ENCODE peak calls at places on chromosome 2, in four cellular contexts. G, U, Y and J are unnamed samples.

GRCh38 chr2:67436221-67436620 is 39.1 kb downstream of the ETAA1 start:
- DNase-seq in Y (peak), G (no peak), U (no peak), J (no peak)

GRCh38 chr2:120432293-120432975 is 86.5 kb downstream of the INHBB start:
- DNase-seq in U (no peak), G (no peak), Y (no peak), J (no peak)

GRCh38 chr2:54459037-54459441 is 2.9 kb downstream of the SPTBN1 start:
- DNase-seq in U (peak), G (no peak), Y (peak), J (no peak)

GRCh38 chr2:236857781-236858180 is 227.9 kb upstream of the COPS8 start:
- DNase-seq in Y (no peak), G (no peak), U (no peak), J (no peak)

GRCh38 chr2:72888438-72889202 is 1.4 kb downstream of the SPR start:
- DNase-seq in Y (no peak), G (no peak), U (no peak), J (no peak)

GRCh38 chr2:31137211-31138036 is 816 bp downstream of the GALNT14 start:
- DNase-seq in U (peak), G (no peak), Y (no peak), J (no peak)

GRCh38 chr2:155982111-155982510 is 350.4 kb downstream of the NR4A2 start:
- DNase-seq in G (no peak), U (no peak), Y (no peak), J (no peak)

GRCh38 chr2:145114726-145115125 is 594.8 kb upstream of the ZEB2 start:
- DNase-seq in U (no peak), Y (peak), G (no peak), J (no peak)

GRCh38 chr2:159046966-159047365 is 78.5 kb downstream of the TANC1 start:
- DNase-seq in Y (peak), U (no peak), G (no peak), J (no peak)

GRCh38 chr2:120680136-120680761 is 55.4 kb upstream of the GLI2 start:
- DNase-seq in U (peak), G (no peak), Y (peak), J (peak)

GRCh38 chr2:164150601-164151000 is 414.8 kb upstream of the FIGN start:
- DNase-seq in Y (peak), G (no peak), U (peak), J (no peak)

GRCh38 chr2:12036640-12036983 is 290.2 kb downstream of the LPIN1 start:
- DNase-seq in G (no peak), Y (no peak), U (no peak), J (no peak)

GRCh38 chr2:178114462-178114861 is 2.2 kb downstream of the RBM45 start:
- DNase-seq in U (no peak), G (no peak), Y (no peak), J (no peak)

GRCh38 chr2:241065355-241065803 is 36.7 kb downstream of the MTERF4 start:
- DNase-seq in G (no peak), Y (no peak), U (no peak), J (peak)

GRCh38 chr2:100936972-100937542 is 65.0 kb upstream of the RPL31 start:
- DNase-seq in G (no peak), U (no peak), Y (no peak), J (no peak)

GRCh38 chr2:189393440-189394111 is 47.7 kb upstream of the WDR75 start:
- DNase-seq in U (peak), G (no peak), Y (peak), J (no peak)

GRCh38 chr2:108965540-108966299 is 23.3 kb downstream of the EDAR start:
- DNase-seq in G (no peak), Y (no peak), U (no peak), J (no peak)

GRCh38 chr2:30422437-30422805 is 24.6 kb upstream of the LCLAT1 start:
- DNase-seq in G (no peak), Y (peak), U (peak), J (no peak)

GRCh38 chr2:71299507-71299906 is 32.1 kb upstream of the ZNF638 start:
- DNase-seq in G (no peak), U (peak), Y (peak), J (no peak)

GRCh38 chr2:85748039-85748438 is 5.8 kb upstream of the ATOH8 start:
- DNase-seq in U (no peak), G (no peak), Y (no peak), J (no peak)

GRCh38 chr2:85747441-85747840 is 6.3 kb upstream of the ATOH8 start:
- DNase-seq in U (no peak), G (peak), Y (no peak), J (no peak)

GRCh38 chr2:85751300-85751575 is 2.6 kb upstream of the ATOH8 start:
- DNase-seq in G (peak), Y (no peak), U (no peak), J (no peak)

GRCh38 chr2:85750509-85751299 is 3.1 kb upstream of the ATOH8 start:
- DNase-seq in U (peak), G (peak), Y (peak), J (peak)

GRCh38 chr2:85748948-85749875 is 4.6 kb upstream of the ATOH8 start:
- DNase-seq in G (peak), U (no peak), Y (peak), J (no peak)
- TF ChIP-seq CTCF in G (no peak), U (no peak), Y (peak), J (no peak)

GRCh38 chr2:147989102-147989501 is 31.4 kb downstream of the ORC4 start:
- DNase-seq in Y (no peak), G (no peak), U (no peak), J (no peak)

DNA sequence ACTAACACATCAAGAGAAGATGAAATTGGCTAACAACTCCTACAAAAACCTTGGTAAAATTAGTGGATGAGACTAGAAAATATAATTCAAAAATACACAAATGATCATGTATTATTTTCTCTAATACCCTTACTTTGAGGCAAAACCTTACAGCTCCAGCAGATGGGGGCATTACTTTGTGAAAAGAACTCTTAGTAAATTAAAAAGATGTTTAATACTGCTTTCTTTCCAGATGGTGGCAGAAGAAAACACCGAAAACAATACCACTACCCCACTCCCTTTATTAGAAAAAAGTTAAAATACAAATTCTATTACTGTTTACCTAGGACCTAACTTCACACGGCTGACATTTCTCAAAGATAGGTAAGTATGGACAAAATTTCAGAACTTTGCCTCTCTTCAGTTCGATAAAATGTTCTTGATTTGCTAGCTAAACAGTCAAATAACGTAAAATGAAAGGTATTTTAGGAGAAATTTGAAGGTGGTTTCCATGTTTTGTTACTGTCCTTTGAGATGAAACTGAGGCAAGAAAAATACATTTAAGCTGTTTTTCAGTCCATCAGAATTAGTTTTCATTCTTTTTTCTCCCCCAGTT is 30.6 kb downstream of the ORC4 start:
- DNase-seq in Y (peak), G (no peak), U (peak), J (no peak)
- H3K4me3 ChIP-seq in Y (no peak), G (no peak), U (no peak), J (no peak)

GRCh38 chr2:150606380-150607060 is 119.1 kb upstream of the RND3 start:
- DNase-seq in U (peak), G (no peak), Y (no peak), J (no peak)
- TF ChIP-seq CTCF in U (no peak), G (no peak), Y (no peak), J (no peak)

GRCh38 chr2:191436368-191437055 is 191.3 kb downstream of the MYO1B start:
- DNase-seq in G (no peak), U (no peak), Y (no peak), J (no peak)
- H3K4me3 ChIP-seq in G (no peak), U (no peak), Y (no peak), J (no peak)

DNA sequence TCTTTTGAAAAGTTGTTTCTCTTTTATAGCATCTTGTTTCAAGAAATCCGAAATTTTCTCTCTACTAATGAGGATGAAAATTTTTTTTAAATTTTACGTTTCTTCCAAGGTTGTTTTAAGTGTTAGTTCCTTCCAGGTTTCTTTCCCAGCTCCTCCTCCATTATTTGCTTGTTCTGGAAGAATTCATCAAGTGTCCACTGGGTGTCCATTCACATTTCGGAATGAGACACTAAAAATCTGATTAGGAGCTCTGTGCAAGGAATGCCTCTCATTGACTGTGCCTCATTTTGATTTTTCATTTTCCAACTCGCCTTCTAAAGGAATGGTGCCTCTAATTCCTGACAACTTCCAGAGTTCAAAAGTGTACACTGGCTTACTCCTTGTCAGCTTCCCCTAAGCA is 6.1 kb downstream of the SP100 start:
- DNase-seq in Y (no peak), U (no peak), G (no peak), J (no peak)
- TF ChIP-seq CTCF in Y (peak), U (no peak), G (no peak), J (no peak)

GRCh38 chr2:33136056-33136455 is 189.3 kb downstream of the LTBP1 start:
- DNase-seq in U (no peak), Y (no peak), G (no peak), J (no peak)
- H3K4me3 ChIP-seq in U (no peak), Y (peak), G (peak), J (no peak)

GRCh38 chr2:106596844-106597243 is 109.7 kb downstream of the CD8B2 start:
- DNase-seq in G (no peak), Y (no peak), U (peak), J (no peak)
- TF ChIP-seq CTCF in G (peak), Y (peak), U (peak), J (no peak)